ENCODE peak calls at places on chromosome 11, in ten cellular contexts. X is prostate gland, V is GM12878, E is NB4, C is NT2/D1, J is thoracic aorta, Z is fibroblast of pulmonary artery, Y is GM23338, W is upper lobe of right lung, H is dorsolateral prefrontal cortex. T is an unnamed sample.
A peak's percentile ranks its signal among the peaks of the same experiment; 100 is the strongest.

GRCh38 chr11:85798361-85798760 is 12.6 kb downstream of the SYTL2 start:
- DNase-seq in X (no peak), V (no peak), E (no peak), C (no peak), J (no peak), Z (no peak), Y (no peak), W (no peak), H (no peak), T (no peak)

GRCh38 chr11:128343870-128344269 is 243.5 kb downstream of the ETS1 start:
- DNase-seq in X (no peak), V (no peak), E (no peak), C (no peak), J (no peak), Z (no peak), Y (no peak), W (no peak), H (no peak), T (no peak)

GRCh38 chr11:128604723-128605122 is 17.4 kb upstream of the ETS1 start:
- DNase-seq in X (no peak), V (no peak), E (no peak), C (no peak), J (no peak), Z (no peak), Y (no peak), W (no peak), H (no peak), T (no peak)

GRCh38 chr11:19905280-19905853 is 192.7 kb downstream of the NAV2 start:
- DNase-seq in X (no peak), V (no peak), E (peak; percentile 19), C (no peak), J (no peak), Z (peak; percentile 71), Y (peak; percentile 76), W (no peak), H (no peak), T (no peak)

GRCh38 chr11:69642913-69643632 is 2.1 kb downstream of the CCND1 start:
- DNase-seq in X (peak; percentile 76), V (no peak), E (peak; percentile 92), C (no peak), J (no peak), Z (peak; percentile 84), Y (peak; percentile 81), W (peak; percentile 91), H (no peak), T (peak; percentile 71)

GRCh38 chr11:115924744-115925567 is 420.7 kb upstream of the CADM1 start:
- DNase-seq in X (no peak), V (peak; percentile 99), E (no peak), C (no peak), J (no peak), Z (no peak), Y (no peak), W (no peak), H (no peak), T (peak; percentile 26)

GRCh38 chr11:77147668-77148321 is 19.7 kb downstream of the MYO7A start:
- DNase-seq in X (no peak), V (no peak), E (peak; percentile 95), C (no peak), J (no peak), Z (no peak), Y (peak; percentile 81), W (no peak), H (no peak), T (peak; percentile 54)

GRCh38 chr11:85590848-85591483 is 36.2 kb downstream of the DLG2 start:
- DNase-seq in X (no peak), V (no peak), E (peak; percentile 47), C (no peak), J (no peak), Z (peak; percentile 38), Y (peak; percentile 72), W (no peak), H (no peak), T (no peak)

GRCh38 chr11:58625826-58626460 is 3.5 kb downstream of the CNTF start:
- DNase-seq in X (no peak), V (no peak), E (no peak), C (no peak), J (no peak), Z (peak; percentile 27), Y (no peak), W (no peak), H (no peak), T (no peak)

GRCh38 chr11:7353100-7353499 is 101.4 kb downstream of the SYT9 start:
- DNase-seq in X (no peak), V (peak; percentile 7), E (peak; percentile 70), C (peak; percentile 56), J (no peak), Z (peak; percentile 22), Y (peak; percentile 87), W (no peak), H (no peak), T (no peak)

GRCh38 chr11:86621854-86622253 is 50.6 kb downstream of the ME3 start:
- DNase-seq in X (no peak), V (no peak), E (no peak), C (no peak), J (no peak), Z (no peak), Y (no peak), W (no peak), H (no peak), T (no peak)

GRCh38 chr11:64915366-64915887 is 1.6 kb downstream of the ATG2A start:
- DNase-seq in X (no peak), V (no peak), E (no peak), C (no peak), J (no peak), Z (no peak), Y (no peak), W (no peak), H (no peak), T (no peak)
- H3K4me3 ChIP-seq in X (peak overlapping the region; percentile 92), V (peak overlapping the region; percentile 86), E (no peak overlapping the region), C (no peak overlapping the region), J (peak overlapping the region; percentile 79), Z (peak overlapping the region; percentile 96), Y (peak overlapping the region; percentile 70), W (peak overlapping the region; percentile 78), H (peak overlapping the region; percentile 97), T (peak overlapping the region; percentile 69)

GRCh38 chr11:34055218-34056000 is 3.9 kb downstream of the CAPRIN1 start:
- DNase-seq in X (no peak), V (no peak), E (no peak), C (no peak), J (no peak), Z (no peak), Y (no peak), W (no peak), H (no peak), T (no peak)
- H3K4me3 ChIP-seq in X (no peak overlapping the region), V (peak overlapping the region; percentile 61), E (peak overlapping the region; percentile 86), C (no peak overlapping the region), J (no peak overlapping the region), Z (no peak overlapping the region), Y (peak overlapping the region; percentile 67), W (no peak overlapping the region), H (no peak overlapping the region), T (no peak overlapping the region)

GRCh38 chr11:65419460-65419772 is 3.2 kb upstream of the NEAT1 start:
- DNase-seq in X (no peak), V (no peak), E (no peak), C (no peak), J (no peak), Z (no peak), Y (no peak), W (peak; percentile 70), H (no peak), T (no peak)
- H3K4me3 ChIP-seq in X (peak overlapping the region; percentile 24), V (peak overlapping the region; percentile 79), E (peak overlapping the region; percentile 29), C (peak overlapping the region; percentile 36), J (peak overlapping the region; percentile 94), Z (peak overlapping the region; percentile 50), Y (peak overlapping the region; percentile 20), W (peak overlapping the region; percentile 98), H (peak overlapping the region; percentile 69), T (peak overlapping the region; percentile 41)

GRCh38 chr11:1573847-1574255 is 1.8 kb upstream of the DUSP8 start:
- DNase-seq in X (peak; percentile 26), V (no peak), E (no peak), C (no peak), J (no peak), Z (no peak), Y (no peak), W (peak; percentile 86), H (no peak), T (no peak)

GRCh38 chr11:1576825-1577224 is 4.8 kb upstream of the DUSP8 start:
- DNase-seq in X (no peak), V (no peak), E (no peak), C (no peak), J (no peak), Z (no peak), Y (no peak), W (no peak), H (peak; percentile 13), T (no peak)

GRCh38 chr11:1573077-1573846 is 1.2 kb upstream of the DUSP8 start:
- DNase-seq in X (no peak), V (no peak), E (no peak), C (no peak), J (no peak), Z (no peak), Y (no peak), W (peak; percentile 73), H (no peak), T (no peak)

GRCh38 chr11:1572200-1573076 is at the start of gene DUSP8:
- DNase-seq in X (peak; percentile 82), V (no peak), E (no peak), C (peak; percentile 33), J (peak; percentile 76), Z (peak; percentile 82), Y (peak; percentile 86), W (peak; percentile 95), H (peak; percentile 90), T (peak; percentile 85)

GRCh38 chr11:1574256-1575242 is 2.5 kb upstream of the DUSP8 start:
- DNase-seq in X (peak; percentile 46), V (no peak), E (peak; percentile 77), C (no peak), J (no peak), Z (peak; percentile 42), Y (peak; percentile 62), W (peak; percentile 77), H (no peak), T (peak; percentile 48)
- H3K4me3 ChIP-seq in X (peak overlapping the region; percentile 40), V (no peak overlapping the region), E (no peak overlapping the region), C (peak overlapping the region; percentile 43), J (peak overlapping the region; percentile 88), Z (no peak overlapping the region), Y (peak overlapping the region; percentile 60), W (peak overlapping the region; percentile 56), H (peak overlapping the region; percentile 54), T (peak overlapping the region; percentile 16)

DNA sequence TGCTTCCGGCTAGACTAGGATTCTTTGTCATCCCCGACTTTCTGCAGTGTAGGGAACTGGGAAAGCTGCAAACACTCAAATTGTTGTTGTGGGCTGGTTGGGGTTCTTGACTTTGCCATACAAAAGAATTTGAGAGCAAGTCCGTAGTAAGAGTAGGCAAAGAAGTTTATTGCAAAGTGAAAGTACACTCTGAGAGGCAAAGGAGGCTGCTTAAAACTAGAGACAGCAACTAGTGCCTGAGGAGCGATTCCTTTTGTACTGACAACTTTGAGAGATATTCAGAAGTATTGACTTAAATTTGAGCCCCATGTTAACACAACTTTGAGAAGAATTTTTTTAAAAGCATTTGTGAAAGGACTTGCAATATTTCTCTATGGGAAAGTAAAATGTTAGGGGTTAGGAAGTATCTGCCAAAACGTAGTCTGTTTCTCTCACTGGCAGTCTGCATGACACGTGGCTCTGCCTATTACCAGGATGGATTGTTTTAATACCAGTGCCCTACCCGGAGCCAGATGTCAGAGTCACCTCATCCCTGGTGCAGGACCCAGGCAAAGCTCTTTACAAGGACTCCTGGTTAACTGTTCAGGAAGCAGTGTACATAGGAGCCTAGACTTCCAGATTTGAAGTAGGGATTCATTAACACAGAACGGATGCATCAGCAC is 85.0 kb upstream of the CLPB start:
- DNase-seq in X (no peak), V (no peak), E (peak; percentile 38), C (no peak), J (no peak), Z (no peak), Y (no peak), W (no peak), H (no peak), T (peak; percentile 11)
- H3K4me3 ChIP-seq in X (no peak overlapping the region), V (peak overlapping the region; percentile 29), E (peak overlapping the region; percentile 48), C (no peak overlapping the region), J (peak overlapping the region; percentile 28), Z (peak overlapping the region; percentile 10), Y (no peak overlapping the region), W (peak overlapping the region; percentile 39), H (peak overlapping the region; percentile 36), T (peak overlapping the region; percentile 10)